ENCODE peak calls at places on chromosomes 5 and 9, in ten cellular contexts. A is SK-MEL-5, Z is IMR-90, G is NCI-H146, E is caudate nucleus, M is aorta, C is prostate gland, P is fibroblast of pulmonary artery, W is Peyer's patch, B is right lobe of liver. Y is an unnamed sample.

GRCh38 chr5:37723147-37723961 is 116.5 kb downstream of the GDNF start:
- DNase-seq in B (no peak), A (peak), W (no peak), G (peak), C (no peak), E (peak), Z (no peak), P (no peak), M (no peak), Y (no peak)

GRCh38 chr5:74093501-74093993 is 467.6 kb downstream of the ARHGEF28 start:
- DNase-seq in E (no peak), B (no peak), P (no peak), M (no peak), Z (no peak), A (no peak), G (no peak), W (no peak), C (no peak), Y (no peak)

GRCh38 chr5:111762895-111763294 is 5.9 kb upstream of the NREP start:
- DNase-seq in M (no peak), P (no peak), W (no peak), B (no peak), C (no peak), A (no peak), Z (peak), E (no peak), G (peak), Y (no peak)

GRCh38 chr5:141604318-141604717 is 14.5 kb downstream of the DIAPH1 start:
- DNase-seq in W (no peak), B (no peak), C (no peak), A (peak), P (peak), M (no peak), E (no peak), Z (peak), G (no peak), Y (no peak)

GRCh38 chr9:71112866-71113265 is 8.6 kb downstream of the TRPM3 start:
- DNase-seq in B (no peak), W (no peak), C (no peak), Z (no peak), E (no peak), M (no peak), G (no peak), A (no peak), P (no peak), Y (no peak)

GRCh38 chr9:86202338-86202882 is 57.0 kb downstream of the C9orf153 start:
- DNase-seq in W (no peak), B (no peak), M (no peak), C (no peak), A (peak), G (peak), E (no peak), P (peak), Z (peak), Y (peak)

GRCh38 chr9:111937781-111938426 is 41.3 kb downstream of the UGCG start:
- DNase-seq in B (peak), G (no peak), E (peak), P (peak), Z (peak), M (peak), C (no peak), W (no peak), A (peak), Y (no peak)

GRCh38 chr5:126535856-126536545 is 59.0 kb downstream of the ALDH7A1 start:
- DNase-seq in P (no peak), G (no peak), W (no peak), B (no peak), E (no peak), Z (no peak), A (no peak), C (no peak), M (no peak), Y (no peak)

GRCh38 chr5:1038417-1039209 is 30.0 kb downstream of the NKD2 start:
- DNase-seq in P (no peak), B (no peak), C (no peak), W (no peak), G (no peak), M (peak), E (no peak), Z (no peak), A (no peak), Y (no peak)